ENCODE peak calls at places on chromosomes 4 and X, in eight cellular contexts. I is lower lobe of right lung, V is HFF-Myc, L is natural killer cell, D is fibroblast of mammary gland, H is dorsolateral prefrontal cortex, X is A549, F is cardiac fibroblast. W is an unnamed sample.

GRCh38 chr4:156892695-156893211 is 78.8 kb downstream of the PDGFC start:
- DNase-seq in I (no peak), V (no peak), L (no peak), D (no peak), H (no peak), X (no peak), F (peak; percentile 30), W (no peak)

GRCh38 chr4:155487231-155487630 is 110.5 kb upstream of the MAP9 start:
- DNase-seq in I (no peak), V (no peak), L (no peak), D (no peak), H (no peak), X (no peak), F (no peak), W (no peak)

GRCh38 chrX:75278991-75279390 is 5.1 kb downstream of the UPRT start:
- DNase-seq in I (no peak), V (no peak), L (no peak), D (no peak), H (no peak), X (no peak), F (no peak), W (no peak)

GRCh38 chrX:72123471-72124185 is 8.1 kb downstream of the RTL5 start:
- DNase-seq in I (peak; percentile 68), V (no peak), L (no peak), D (no peak), H (no peak), X (no peak), F (peak; percentile 69), W (no peak)

GRCh38 chr4:73415807-73416238 is 11.7 kb downstream of the ALB start:
- DNase-seq in I (no peak), V (no peak), L (no peak), D (peak; percentile 14), H (no peak), X (no peak), F (no peak), W (no peak)

GRCh38 chrX:68299923-68300322 is 133.4 kb downstream of the OPHN1 start:
- DNase-seq in I (no peak), V (no peak), L (no peak), D (no peak), H (no peak), X (no peak), F (no peak), W (no peak)

GRCh38 chr4:159042097-159042605 is 60.7 kb upstream of the RAPGEF2 start:
- DNase-seq in I (no peak), V (no peak), L (no peak), D (no peak), H (no peak), X (no peak), F (peak; percentile 30), W (no peak)

GRCh38 chrX:19839770-19840254 is 47.6 kb downstream of the SH3KBP1 start:
- DNase-seq in I (no peak), V (no peak), L (no peak), D (no peak), H (no peak), X (no peak), F (no peak), W (no peak)

GRCh38 chr4:145852256-145852839 is 86.3 kb downstream of the ZNF827 start:
- DNase-seq in I (no peak), V (no peak), L (no peak), D (peak; percentile 36), H (no peak), X (no peak), F (peak; percentile 69), W (no peak)

DNA sequence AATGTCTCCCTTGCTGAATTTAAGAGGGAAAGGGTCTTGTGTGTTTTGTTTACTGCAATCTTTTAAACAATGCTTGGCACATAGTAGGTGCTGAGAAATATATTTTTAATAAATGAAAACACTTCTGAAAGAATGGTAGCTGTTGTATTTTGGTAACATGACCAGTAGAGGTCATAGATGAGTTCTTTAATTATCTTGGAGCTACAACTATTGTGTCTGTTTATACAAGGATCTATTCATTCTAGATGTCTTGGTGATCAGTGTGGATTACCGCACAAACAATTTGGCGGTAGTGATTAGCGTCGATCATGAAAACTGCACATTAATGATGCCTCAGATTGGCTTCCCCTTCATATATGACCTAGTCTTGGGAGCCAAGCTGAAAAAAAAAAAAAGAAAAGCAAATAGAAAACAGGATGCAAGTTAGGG is 21.4 kb upstream of the SCRG1 start:
- DNase-seq in I (no peak), V (no peak), L (no peak), D (peak; percentile 62), H (no peak), X (peak; percentile 5), F (peak; percentile 48), W (no peak)
- TF ChIP-seq CTCF in I (peak; percentile 36), V (peak; percentile 16), L (peak; percentile 12), D (peak; percentile 52), H (peak; percentile 69), X (peak; percentile 53), F (peak; percentile 47), W (peak; percentile 61)

GRCh38 chr4:161419822-161420221 is 744.0 kb downstream of the FSTL5 start:
- DNase-seq in I (no peak), V (no peak), L (no peak), D (no peak), H (no peak), X (peak; percentile 13), F (no peak), W (no peak)
- TF ChIP-seq CTCF in I (no peak), V (peak; percentile 5), L (no peak), D (no peak), H (no peak), X (no peak), F (no peak), W (peak; percentile 17)

GRCh38 chr4:49032440-49033161 is 46.5 kb downstream of the CWH43 start:
- DNase-seq in I (no peak), V (no peak), L (no peak), D (peak; percentile 24), H (peak; percentile 34), X (peak; percentile 15), F (peak; percentile 0), W (no peak)
- TF ChIP-seq CTCF in I (peak; percentile 19), V (peak; percentile 64), L (no peak), D (peak; percentile 68), H (peak; percentile 67), X (peak; percentile 43), F (peak; percentile 60), W (no peak)

DNA sequence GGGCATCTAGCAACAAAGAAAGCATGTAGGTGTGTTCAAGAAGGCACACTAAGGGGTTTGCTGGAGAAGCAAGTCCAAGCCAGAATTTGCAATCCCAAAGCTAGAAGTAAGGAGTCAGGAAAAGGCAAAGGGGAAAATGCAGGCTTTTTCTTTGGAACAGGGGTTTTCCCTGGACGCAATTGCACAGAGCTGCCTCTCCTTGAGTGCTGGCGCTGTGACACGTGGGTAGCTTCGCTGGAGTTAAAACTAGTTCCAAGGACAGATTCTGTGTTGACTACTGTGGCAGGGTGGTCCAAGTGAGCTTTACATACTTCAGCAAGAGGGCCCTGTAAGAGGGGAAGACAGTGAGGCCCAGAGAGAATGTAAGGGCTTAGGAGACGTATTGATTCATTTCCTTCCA is 277.1 kb downstream of the ADGRA3 start:
- DNase-seq in I (no peak), V (no peak), L (no peak), D (no peak), H (no peak), X (peak; percentile 4), F (no peak), W (no peak)
- TF ChIP-seq CTCF in I (no peak), V (peak; percentile 18), L (no peak), D (no peak), H (no peak), X (no peak), F (no peak), W (peak; percentile 51)

GRCh38 chrX:65407157-65407626 is 127.4 kb downstream of the LAS1L start:
- DNase-seq in I (no peak), V (no peak), L (no peak), D (no peak), H (no peak), X (no peak), F (no peak), W (no peak)
- TF ChIP-seq CTCF in I (no peak), V (no peak), L (no peak), D (no peak), H (no peak), X (no peak), F (no peak), W (no peak)